ENCODE peak calls at places on chromosomes 12 and 14, in ten cellular contexts. J is Peyer's patch, G is A549, R is left lung, U is fibroblast of lung, F is upper lobe of left lung, H is heart right ventricle, Q is fibroblast of mammary gland, A is Panc1, D is stomach. M is an unnamed sample.

GRCh38 chr14:92503756-92504491 is 9.7 kb upstream of the RIN3 start:
- DNase-seq in J (no peak), G (peak; percentile 96), R (no peak), U (peak; percentile 72), F (peak; percentile 20), H (no peak), Q (peak; percentile 63), A (peak; percentile 68), D (no peak), M (peak; percentile 57)

GRCh38 chr12:77005699-77006098 is 59.7 kb downstream of the E2F7 start:
- DNase-seq in J (no peak), G (no peak), R (no peak), U (no peak), F (no peak), H (no peak), Q (no peak), A (no peak), D (no peak), M (no peak)

GRCh38 chr12:118344829-118345228 is 27.9 kb downstream of the TAOK3 start:
- DNase-seq in J (no peak), G (no peak), R (no peak), U (no peak), F (no peak), H (no peak), Q (no peak), A (no peak), D (no peak), M (no peak)

GRCh38 chr12:104011265-104011664 is 38.7 kb downstream of the GLT8D2 start:
- DNase-seq in J (no peak), G (peak; percentile 13), R (no peak), U (peak; percentile 95), F (no peak), H (no peak), Q (peak; percentile 95), A (peak; percentile 12), D (no peak), M (peak; percentile 93)

GRCh38 chr12:107903377-107904061 is 129.0 kb downstream of the ASCL4 start:
- DNase-seq in J (peak; percentile 74), G (peak; percentile 47), R (peak; percentile 73), U (peak; percentile 19), F (peak; percentile 78), H (peak; percentile 31), Q (no peak), A (no peak), D (peak; percentile 76), M (no peak)

GRCh38 chr12:68159681-68160304 is at the start of gene IFNG:
- DNase-seq in J (no peak), G (no peak), R (no peak), U (no peak), F (no peak), H (no peak), Q (no peak), A (no peak), D (no peak), M (no peak)

GRCh38 chr12:132144115-132145071 is at the start of the genes DDX51 and NOC4L:
- DNase-seq in J (peak; percentile 97), G (peak; percentile 94), R (peak; percentile 92), U (peak; percentile 91), F (peak; percentile 93), H (peak; percentile 94), Q (peak; percentile 92), A (peak; percentile 65), D (peak; percentile 96), M (peak; percentile 96)

GRCh38 chr14:66288511-66288910 is 197.7 kb upstream of the CCDC196 start:
- DNase-seq in J (no peak), G (no peak), R (no peak), U (no peak), F (no peak), H (no peak), Q (no peak), A (no peak), D (no peak), M (no peak)

GRCh38 chr12:6215932-6216494 is 15.8 kb downstream of the CD9 start:
- DNase-seq in J (peak; percentile 78), G (peak; percentile 98), R (peak; percentile 90), U (peak; percentile 92), F (peak; percentile 97), H (no peak), Q (peak; percentile 59), A (peak; percentile 76), D (peak; percentile 88), M (peak; percentile 89)

GRCh38 chr12:6214633-6215032 is 14.4 kb downstream of the CD9 start:
- DNase-seq in J (no peak), G (no peak), R (no peak), U (no peak), F (no peak), H (no peak), Q (no peak), A (no peak), D (no peak), M (no peak)

GRCh38 chr12:6213969-6214368 is 13.8 kb downstream of the CD9 start:
- DNase-seq in J (no peak), G (no peak), R (no peak), U (no peak), F (no peak), H (no peak), Q (peak; percentile 61), A (no peak), D (no peak), M (no peak)

GRCh38 chr12:6216581-6216980 is 16.4 kb downstream of the CD9 start:
- DNase-seq in J (no peak), G (no peak), R (no peak), U (no peak), F (no peak), H (no peak), Q (no peak), A (no peak), D (no peak), M (no peak)

DNA sequence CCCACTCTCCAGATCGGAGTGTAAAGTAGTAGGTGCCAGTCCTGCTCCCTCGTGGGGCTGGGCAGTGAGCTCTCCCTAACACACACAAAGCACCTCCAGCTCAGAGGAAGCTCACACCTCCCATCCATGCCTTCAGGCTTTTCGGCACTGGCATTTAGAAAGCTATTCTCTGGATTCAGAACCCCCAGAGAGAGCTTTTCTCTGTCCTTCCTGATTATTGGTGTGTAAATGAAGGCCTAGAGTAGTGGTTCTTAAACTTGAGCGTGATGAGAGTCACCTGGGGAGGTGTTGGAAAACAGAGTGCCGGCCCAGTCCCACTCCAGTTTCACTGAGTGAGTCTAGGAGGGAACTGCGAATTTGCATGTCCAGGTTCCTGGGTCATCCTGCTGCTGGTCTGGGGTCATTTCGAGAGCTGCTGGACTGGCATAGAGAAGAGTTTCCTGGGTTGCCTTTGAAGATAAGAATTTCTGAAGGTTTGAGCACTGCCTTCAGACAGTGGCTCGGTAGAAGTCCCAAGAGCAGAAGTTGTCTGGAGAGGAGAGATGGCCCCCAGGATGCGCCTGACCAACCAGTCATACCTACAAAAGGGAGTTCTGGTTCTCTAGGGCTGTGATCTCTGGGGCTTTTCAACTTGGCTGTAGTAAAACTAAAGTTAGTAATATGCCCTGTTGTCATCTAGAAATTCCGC is 15.1 kb downstream of the CD9 start:
- DNase-seq in J (peak; percentile 45), G (peak; percentile 43), R (no peak), U (no peak), F (peak; percentile 63), H (no peak), Q (no peak), A (no peak), D (no peak), M (no peak)
- H3K4me3 ChIP-seq in J (no peak overlapping the region), G (no peak overlapping the region), R (no peak overlapping the region), U (no peak overlapping the region), F (no peak overlapping the region), H (no peak overlapping the region), Q (no peak overlapping the region), A (peak overlapping the region; percentile 29), D (no peak overlapping the region), M (no peak overlapping the region)

DNA sequence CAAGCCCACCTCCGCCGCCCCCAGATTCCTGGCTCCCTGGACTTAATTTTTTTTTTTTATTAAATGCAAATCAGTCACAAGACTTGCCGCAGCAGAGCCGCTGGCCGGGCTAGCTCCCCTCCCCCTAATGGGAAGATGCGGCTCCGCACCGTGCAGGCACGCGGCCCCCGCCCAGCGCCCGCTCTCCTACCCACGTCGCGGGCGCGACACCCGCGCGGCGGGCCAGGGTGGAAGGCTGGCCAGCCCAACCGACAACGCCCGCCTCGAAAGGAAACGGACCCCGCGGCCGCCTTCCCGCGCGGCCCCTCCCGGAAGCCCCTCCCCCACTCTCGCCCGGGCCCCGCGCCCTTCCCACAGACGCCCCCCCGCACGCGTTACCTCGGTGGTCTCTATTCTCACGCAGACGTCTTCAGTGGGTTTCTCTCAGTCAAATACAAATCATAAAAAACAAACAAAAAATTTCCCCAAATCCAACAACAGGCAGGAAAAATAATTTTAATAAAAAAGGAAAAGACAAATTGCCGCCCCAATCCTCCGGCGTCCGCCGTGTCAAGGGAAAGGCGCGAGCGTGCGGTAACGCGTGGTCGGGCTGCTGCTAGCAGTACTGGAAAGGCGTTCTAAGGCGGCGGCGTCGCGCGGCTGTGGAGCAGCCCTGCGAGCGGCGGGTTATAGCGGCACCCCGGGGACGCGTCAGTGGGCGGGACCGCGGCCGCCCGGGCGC is at the start of gene SLC38A2:
- DNase-seq in J (peak; percentile 99), G (peak; percentile 87), R (peak; percentile 99), U (peak; percentile 89), F (peak; percentile 99), H (peak; percentile 97), Q (peak; percentile 84), A (no peak), D (peak; percentile 99), M (peak; percentile 94)
- TF ChIP-seq CTCF in J (no peak), G (no peak), R (no peak), U (no peak), F (no peak), H (no peak), Q (no peak), A (no peak), D (no peak), M (no peak)

DNA sequence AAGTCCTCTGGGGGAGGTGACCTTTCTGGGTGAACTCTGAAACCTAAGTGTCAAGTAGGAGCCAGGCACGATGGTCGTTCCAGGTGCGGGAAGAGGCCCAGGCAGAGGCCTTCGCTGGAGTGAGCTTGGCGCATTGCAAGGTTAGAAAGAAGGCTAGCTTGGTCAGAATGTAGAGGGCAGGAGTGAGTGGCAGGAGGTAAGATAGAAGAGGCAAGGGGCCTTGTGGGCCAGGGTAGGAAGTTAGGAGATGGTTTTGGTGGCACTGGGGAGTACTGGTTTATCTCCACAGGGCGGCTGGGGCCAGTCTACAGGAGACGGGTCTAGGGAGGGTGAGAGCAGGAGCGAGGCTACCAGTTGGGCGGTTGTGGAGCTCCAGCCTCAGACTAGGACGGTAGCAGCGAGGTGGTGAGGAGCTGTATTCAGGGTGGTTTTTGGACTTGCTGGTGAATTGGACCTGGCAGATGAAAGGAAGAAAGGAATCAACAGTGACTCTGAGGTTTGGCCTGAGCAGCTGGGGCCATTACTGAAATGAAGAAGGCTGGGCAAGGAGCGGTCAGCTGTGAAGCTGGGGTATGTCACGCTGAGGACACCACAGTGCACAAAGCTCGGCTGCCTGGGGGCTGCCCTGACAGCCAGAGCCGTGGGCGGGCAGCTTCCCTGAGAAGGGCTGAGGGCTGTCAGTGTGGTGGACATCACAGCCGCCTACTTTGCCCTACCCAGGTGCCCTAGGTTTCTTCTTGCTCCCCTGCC is 9.1 kb downstream of the MLXIP start:
- DNase-seq in J (no peak), G (no peak), R (no peak), U (no peak), F (no peak), H (no peak), Q (no peak), A (no peak), D (no peak), M (no peak)
- H3K4me3 ChIP-seq in J (no peak overlapping the region), G (no peak overlapping the region), R (no peak overlapping the region), U (no peak overlapping the region), F (no peak overlapping the region), H (no peak overlapping the region), Q (no peak overlapping the region), A (no peak overlapping the region), D (no peak overlapping the region), M (no peak overlapping the region)

DNA sequence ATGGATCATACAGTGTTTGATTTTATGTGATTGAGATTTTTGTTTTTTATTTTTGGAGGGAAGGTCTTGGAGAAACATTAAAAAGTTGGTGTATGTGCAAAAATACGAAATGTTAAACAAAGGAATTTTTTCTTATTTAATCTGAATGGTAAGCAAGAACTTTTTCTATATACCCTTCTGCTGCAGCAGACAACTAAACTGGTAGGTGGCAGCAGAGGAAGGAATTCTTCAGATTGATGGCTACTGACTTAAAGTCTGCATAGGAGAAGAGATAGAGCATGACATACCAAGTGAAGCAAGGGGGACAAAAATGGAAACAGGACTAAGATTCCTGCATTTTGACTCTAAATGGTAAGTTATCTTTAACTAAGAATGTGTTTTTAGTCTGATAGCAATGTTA is 42.0 kb upstream of the A2ML1 start:
- DNase-seq in J (no peak), G (peak; percentile 21), R (no peak), U (peak; percentile 38), F (no peak), H (no peak), Q (peak; percentile 42), A (peak; percentile 2), D (no peak), M (peak; percentile 59)
- TF ChIP-seq CTCF in J (no peak), G (peak; percentile 30), R (peak; percentile 9), U (peak; percentile 55), F (no peak), H (peak; percentile 35), Q (peak; percentile 40), A (peak; percentile 32), D (no peak), M (peak; percentile 49)

M was measured in fibroblast of pulmonary artery.